ENCODE peak calls at places on chromosomes 4 and X, in four cellular contexts. R is progenitor cell of endocrine pancreas, K is HFFc6, Y is GM13976. D is an unnamed sample.

GRCh38 chr4:2861631-2862436 is 18.2 kb downstream of the ADD1 start:
- DNase-seq in Y (no peak), K (no peak), R (no peak), D (no peak)

GRCh38 chr4:145177906-145178538 is 2.4 kb downstream of the OTUD4 start:
- DNase-seq in Y (no peak), R (no peak), K (no peak), D (peak)

GRCh38 chr4:48109413-48110263 is 24.4 kb downstream of the TXK start:
- DNase-seq in Y (peak), R (no peak), K (peak), D (no peak)

GRCh38 chr4:54322817-54323417 is 93.8 kb downstream of the PDGFRA start:
- DNase-seq in K (peak), R (peak), Y (peak), D (peak)

GRCh38 chrX:9204560-9204959 is 170.6 kb upstream of the FAM9B start:
- DNase-seq in Y (no peak), K (no peak), R (no peak), D (no peak)

GRCh38 chr4:6917445-6918241 is 8.0 kb downstream of the TBC1D14 start:
- DNase-seq in K (no peak), R (no peak), Y (no peak), D (peak)

GRCh38 chrX:100643943-100644587 is at the start of gene SRPX2:
- DNase-seq in Y (no peak), K (peak), R (no peak), D (no peak)

GRCh38 chrX:41005445-41005992 is 79.7 kb upstream of the USP9X start:
- DNase-seq in K (no peak), R (no peak), Y (no peak), D (no peak)

GRCh38 chr4:157221895-157222763 is 1.6 kb downstream of the GRIA2 start:
- DNase-seq in R (peak), K (no peak), Y (no peak), D (no peak)

GRCh38 chr4:153211986-153212720 is 7.9 kb downstream of the TRIM2 start:
- DNase-seq in Y (no peak), K (peak), R (no peak), D (peak)

GRCh38 chrX:101485212-101486064 is at the start of gene ARMCX4:
- DNase-seq in K (peak), R (peak), Y (no peak), D (peak)

GRCh38 chrX:72272868-72273267 is 4.2 kb downstream of the RPS4X start:
- DNase-seq in Y (no peak), K (peak), R (no peak), D (peak)

GRCh38 chr4:139817657-139818452 is 152.2 kb downstream of the MGST2 start:
- DNase-seq in R (no peak), K (no peak), Y (no peak), D (no peak)

GRCh38 chr4:100651499-100652165 is 133.8 kb upstream of the EMCN start:
- DNase-seq in Y (no peak), R (no peak), K (no peak), D (no peak)

GRCh38 chr4:158535130-158535614 is 13.5 kb downstream of the RXFP1 start:
- DNase-seq in Y (no peak), R (no peak), K (peak), D (peak)

GRCh38 chr4:153655928-153656327 is 28.2 kb upstream of the TLR2 start:
- DNase-seq in Y (no peak), R (no peak), K (no peak), D (no peak)

GRCh38 chrX:107659768-107660167 is 31.5 kb downstream of the PRPS1 start:
- DNase-seq in Y (peak), K (peak), R (no peak), D (peak)

GRCh38 chrX:153708415-153708814 is 15.8 kb downstream of the BCAP31 start:
- DNase-seq in K (peak), R (peak), Y (peak), D (peak)

GRCh38 chr4:130359537-130359936 is 1263.6 kb downstream of the C4orf33 start:
- DNase-seq in Y (no peak), K (peak), R (no peak), D (no peak)

GRCh38 chrX:154761977-154762528 is 611 bp upstream of the DKC1 start:
- DNase-seq in K (no peak), Y (no peak), R (no peak), D (peak)

GRCh38 chrX:109974906-109975655 is 27.8 kb upstream of the TMEM164 start:
- DNase-seq in R (no peak), Y (no peak), K (no peak), D (peak)

GRCh38 chr4:107877361-107877760 is 52.6 kb downstream of the SGMS2 start:
- DNase-seq in R (no peak), Y (no peak), K (no peak), D (no peak)

GRCh38 chr4:140137654-140138053 is 16.3 kb downstream of the MAML3 start:
- DNase-seq in K (no peak), R (no peak), Y (no peak), D (no peak)

GRCh38 chrX:45344597-45344996 is 143.9 kb upstream of the DIPK2B start:
- DNase-seq in K (peak), Y (no peak), R (no peak), D (no peak)

GRCh38 chr4:182809417-182810102 is 107.6 kb downstream of the DCTD start:
- DNase-seq in Y (peak), R (no peak), K (no peak), D (peak)

GRCh38 chr4:137601924-137602323 is 69.6 kb upstream of the PCDH18 start:
- DNase-seq in R (no peak), Y (no peak), K (peak), D (no peak)

GRCh38 chr4:175961604-175962003 is 104.0 kb upstream of the WDR17 start:
- DNase-seq in K (no peak), Y (no peak), R (no peak), D (no peak)

GRCh38 chr4:32268949-32269348 is 1548.8 kb downstream of the PCDH7 start:
- DNase-seq in K (no peak), R (no peak), Y (no peak), D (no peak)

GRCh38 chr4:110877728-110878382 is 255.0 kb upstream of the PITX2 start:
- DNase-seq in R (no peak), K (no peak), Y (no peak), D (no peak)

GRCh38 chr4:118967393-118967792 is 78.7 kb downstream of the SYNPO2 start:
- DNase-seq in K (peak), R (no peak), Y (no peak), D (no peak)

GRCh38 chrX:12973561-12974216 is 1.2 kb upstream of the TMSB4X start:
- DNase-seq in R (no peak), Y (no peak), K (no peak), D (peak)

GRCh38 chr4:53614616-53615015 is 23.3 kb upstream of the LNX1 start:
- DNase-seq in Y (no peak), R (no peak), K (no peak), D (no peak)

GRCh38 chrX:15567886-15568616 is 32.7 kb downstream of the ACE2 start:
- DNase-seq in R (no peak), Y (no peak), K (no peak), D (no peak)

GRCh38 chr4:15868816-15869413 is 69.6 kb downstream of the FGFBP1 start:
- DNase-seq in K (no peak), Y (no peak), R (no peak), D (no peak)

GRCh38 chr4:1563768-1564485 is 120.2 kb downstream of the FAM53A start:
- DNase-seq in K (no peak), Y (no peak), R (no peak), D (no peak)

GRCh38 chr4:2852481-2852881 is 8.8 kb downstream of the ADD1 start:
- DNase-seq in Y (peak), R (no peak), K (no peak), D (no peak)

GRCh38 chrX:11647048-11647650 is 18.6 kb downstream of the ARHGAP6 start:
- DNase-seq in Y (no peak), K (no peak), R (no peak), D (no peak)

GRCh38 chr4:24559889-24560288 is 24.5 kb downstream of the DHX15 start:
- DNase-seq in K (no peak), R (no peak), Y (no peak), D (no peak)
- TF ChIP-seq CTCF in K (peak), R (no peak), Y (no peak), D (no peak)

GRCh38 chr4:5708171-5708828 is at the start of gene EVC2:
- DNase-seq in R (peak), Y (no peak), K (no peak), D (peak)

GRCh38 chr4:5710962-5711478 is at the start of gene EVC:
- DNase-seq in Y (no peak), R (peak), K (peak), D (peak)

GRCh38 chr4:5708829-5709680 is 696 bp upstream of the EVC2 start:
- DNase-seq in Y (no peak), R (no peak), K (no peak), D (no peak)

GRCh38 chr4:5711479-5712184 is 631 bp downstream of the EVC start:
- DNase-seq in R (no peak), Y (no peak), K (peak), D (peak)

GRCh38 chr4:5710065-5710961 is 688 bp upstream of the EVC start:
- DNase-seq in R (no peak), K (no peak), Y (no peak), D (no peak)
- TF ChIP-seq CTCF in R (peak), K (peak), Y (no peak), D (no peak)

GRCh38 chr4:128385199-128385598 is 97.6 kb upstream of the PGRMC2 start:
- DNase-seq in K (no peak), R (no peak), Y (no peak), D (no peak)

GRCh38 chr4:128387600-128388351 is 100.2 kb upstream of the PGRMC2 start:
- DNase-seq in K (no peak), Y (no peak), R (no peak), D (no peak)

GRCh38 chr4:128388352-128388630 is 100.7 kb upstream of the PGRMC2 start:
- DNase-seq in R (no peak), Y (no peak), K (peak), D (no peak)

GRCh38 chr4:128385683-128386304 is 98.2 kb upstream of the PGRMC2 start:
- DNase-seq in Y (peak), R (no peak), K (peak), D (no peak)

DNA sequence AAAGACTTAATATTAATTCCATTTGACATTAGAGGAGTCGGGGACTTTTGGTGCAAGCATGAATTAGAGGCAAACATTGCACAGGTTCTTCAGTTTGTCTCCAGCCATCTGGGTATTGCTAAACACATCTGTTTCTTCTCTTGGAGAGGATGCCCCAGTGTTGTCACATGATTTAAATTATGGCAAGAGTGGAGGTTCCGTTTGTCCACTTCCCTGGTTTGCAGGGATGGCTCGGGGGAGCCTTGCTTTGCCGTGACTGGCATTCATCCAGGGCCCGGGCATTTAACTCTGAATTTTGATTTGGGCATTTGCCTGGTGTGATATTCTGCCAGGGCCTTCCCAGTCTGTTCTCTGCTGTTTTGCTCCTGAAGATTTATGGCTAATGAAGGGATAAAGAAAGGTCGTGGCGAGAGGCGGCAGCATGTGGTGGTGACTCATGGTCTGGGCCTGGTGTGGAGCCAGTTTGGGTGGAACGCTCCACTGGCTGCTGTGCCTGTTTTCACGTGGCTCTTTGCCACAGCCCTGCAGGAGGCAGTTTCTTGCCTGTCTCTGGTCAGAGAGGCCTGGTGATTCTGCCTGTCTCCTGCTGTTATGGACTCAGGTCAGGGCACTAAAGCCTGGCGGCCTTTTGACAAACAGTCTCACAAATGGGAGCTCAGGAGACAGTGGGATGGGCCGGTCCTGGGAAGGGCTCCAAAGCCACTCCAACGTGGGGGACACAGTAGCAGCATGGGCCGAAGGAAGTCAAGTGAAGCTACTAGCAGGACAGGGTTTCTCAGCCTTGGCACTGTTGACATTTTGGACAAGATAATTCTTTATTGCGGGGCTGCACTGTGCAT is 99.4 kb upstream of the PGRMC2 start:
- DNase-seq in K (peak), R (no peak), Y (no peak), D (no peak)
- TF ChIP-seq CTCF in K (peak), R (no peak), Y (no peak), D (no peak)

DNA sequence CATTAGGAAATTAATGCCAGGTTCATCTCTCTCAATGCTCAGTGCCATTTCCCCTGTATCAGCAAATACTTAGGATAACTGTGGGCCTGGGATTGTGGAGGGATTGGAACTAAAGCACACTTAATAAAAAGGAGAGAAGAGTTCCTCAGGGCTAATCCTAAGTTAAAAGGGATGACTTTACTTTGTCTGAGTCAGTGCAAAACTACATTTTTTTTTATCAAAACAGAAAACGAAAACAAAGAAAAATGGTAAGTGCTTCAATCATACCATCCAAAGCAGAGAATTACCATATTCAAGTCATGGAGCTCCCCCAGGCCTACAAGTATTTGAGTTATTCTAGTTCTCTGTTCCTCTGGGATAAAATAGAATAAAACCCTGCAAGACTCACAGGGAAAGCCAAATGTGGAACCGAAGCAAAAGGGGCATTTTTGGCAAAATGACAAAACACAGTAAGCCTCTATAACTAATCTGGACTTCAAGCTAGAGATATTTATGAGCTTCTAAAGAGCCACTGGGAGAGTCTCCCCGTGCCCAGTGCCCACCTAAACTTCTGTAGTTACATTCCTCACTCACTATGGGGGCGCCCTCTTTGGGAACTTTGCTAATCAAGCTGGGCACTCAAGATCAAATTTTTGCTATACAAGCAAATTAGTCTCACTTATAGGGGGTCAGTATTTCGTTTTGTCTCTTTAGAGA is 53.4 kb downstream of the PALLD start:
- DNase-seq in K (peak), R (no peak), Y (no peak), D (no peak)
- TF ChIP-seq CTCF in K (peak), R (no peak), Y (no peak), D (no peak)

GRCh38 chrX:151806967-151807540 is 72.5 kb downstream of the CNGA2 start:
- DNase-seq in Y (no peak), K (no peak), R (no peak), D (no peak)

GRCh38 chrX:151796576-151796975 is 62.0 kb downstream of the CNGA2 start:
- DNase-seq in K (no peak), R (no peak), Y (no peak), D (no peak)

DNA sequence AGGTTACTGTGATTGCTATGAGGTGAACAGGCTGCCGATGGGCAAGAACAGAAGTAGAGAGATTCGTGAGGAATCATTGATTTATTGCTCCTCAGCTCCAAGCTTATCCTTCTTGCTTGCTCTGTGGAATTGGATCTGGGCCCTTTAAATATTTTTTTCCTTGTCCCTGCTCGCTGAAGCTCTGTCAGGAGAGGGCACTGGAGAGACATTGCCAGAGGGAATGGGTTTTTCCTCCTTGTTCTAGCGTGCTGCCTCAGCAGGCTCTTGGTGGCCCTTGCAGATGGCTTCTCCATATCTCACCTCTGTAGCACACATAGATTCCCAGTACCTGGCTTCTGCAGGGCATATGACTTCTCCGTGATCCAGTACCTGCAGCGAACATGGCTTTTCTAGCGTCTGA is 67.4 kb downstream of the CNGA2 start:
- DNase-seq in Y (no peak), R (no peak), K (no peak), D (no peak)
- TF ChIP-seq CTCF in Y (no peak), R (no peak), K (peak), D (no peak)

D was measured in activated CD8-positive, alpha-beta T cell treated with anti-CD3 and anti-CD28 coated beads for 36 hours.